ENCODE peak calls at places on chromosome 21, in five cellular contexts. Q is heart right ventricle, Z is Peyer's patch, V is testis, P is cardiac muscle cell. D is an unnamed sample. For H3K36me3 and H3K4me1, the result is how much of the 10 kb centered on the place peaks cover.

GRCh38 chr21:17427831-17428483 is 84.9 kb upstream of the CXADR start:
- DNase-seq in Q (no peak), Z (no peak), V (no peak), P (no peak), D (no peak)

GRCh38 chr21:27371688-27372331 is 404.9 kb upstream of the ADAMTS5 start:
- DNase-seq in Q (no peak), Z (no peak), V (no peak), P (peak), D (no peak)

GRCh38 chr21:29350246-29350779 is 51.6 kb downstream of the BACH1 start:
- DNase-seq in Q (no peak), Z (no peak), V (no peak), P (no peak), D (no peak)

GRCh38 chr21:33042812-33043211 is 17.1 kb downstream of the OLIG2 start:
- DNase-seq in Q (no peak), Z (no peak), V (no peak), P (no peak), D (no peak)

GRCh38 chr21:34202553-34203332 is 129.4 kb downstream of the MRPS6 start:
- DNase-seq in Q (no peak), Z (no peak), V (peak), P (peak), D (no peak)

GRCh38 chr21:39006653-39007417 is 176.4 kb downstream of the PSMG1 start:
- DNase-seq in Q (peak), Z (no peak), V (peak), P (no peak), D (no peak)

GRCh38 chr21:25625036-25625435 is 14.0 kb upstream of the JAM2 start:
- DNase-seq in Q (no peak), Z (no peak), V (peak), P (no peak), D (no peak)

GRCh38 chr21:29436143-29436542 is 137.4 kb downstream of the BACH1 start:
- DNase-seq in Q (peak), Z (peak), V (peak), P (no peak), D (no peak)

GRCh38 chr21:29465528-29465927 is 166.8 kb downstream of the BACH1 start:
- DNase-seq in Q (no peak), Z (no peak), V (no peak), P (no peak), D (no peak)

GRCh38 chr21:39660596-39660995 is 47.9 kb downstream of the B3GALT5 start:
- DNase-seq in Q (peak), Z (no peak), V (peak), P (no peak), D (no peak)

GRCh38 chr21:40847956-40848355 is 998 bp upstream of the DSCAM start:
- DNase-seq in Q (no peak), Z (no peak), V (no peak), P (no peak), D (no peak)

GRCh38 chr21:33924766-33925100 is 9.1 kb upstream of the ATP5PO start:
- DNase-seq in Q (no peak), Z (no peak), V (no peak), P (no peak), D (no peak)

GRCh38 chr21:25836396-25836795 is 101.6 kb downstream of the GABPA start:
- DNase-seq in Q (no peak), Z (no peak), V (no peak), P (no peak), D (no peak)

GRCh38 chr21:31218830-31219608 is 125.0 kb downstream of the TIAM1 start:
- DNase-seq in Q (peak), Z (no peak), V (peak), P (no peak), D (peak)
- H3K4me3 ChIP-seq in Q (no peak), Z (no peak), V (no peak), P (no peak), D (no peak)

DNA sequence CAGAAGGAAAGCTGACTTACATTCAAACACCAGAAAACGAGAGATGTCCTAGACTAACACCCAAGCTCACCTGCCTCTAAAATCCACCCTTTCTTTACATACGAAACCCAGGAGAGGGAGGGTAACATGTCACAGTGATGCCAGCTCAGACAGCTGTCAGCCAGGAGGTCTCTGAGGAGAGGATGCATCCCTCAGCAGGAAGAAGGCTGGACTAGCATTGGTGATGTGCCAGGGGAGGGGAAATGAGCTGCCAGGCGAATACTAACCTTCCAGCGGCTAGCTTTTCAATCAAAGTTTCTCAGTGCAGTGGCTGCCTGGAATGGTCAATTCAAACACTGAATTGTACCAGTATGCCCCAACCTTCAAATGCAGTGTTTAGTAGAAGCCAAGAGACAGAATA is 3.6 kb upstream of the UBE2G2 start:
- DNase-seq in Q (no peak), Z (no peak), V (no peak), P (no peak), D (no peak)
- H3K36me3 ChIP-seq in Q (under half), Z (half or more), V (under half), P (under half), D (under half)

GRCh38 chr21:36768496-36768895 is 69.6 kb downstream of the SIM2 start:
- DNase-seq in Q (no peak), Z (no peak), V (no peak), P (no peak), D (no peak)
- H3K4me1 ChIP-seq in Q (under half), Z (under half), V (under half), P (under half), D (under half)

GRCh38 chr21:41865002-41865777 is 14.0 kb downstream of the PRDM15 start:
- DNase-seq in Q (no peak), Z (no peak), V (no peak), P (no peak), D (no peak)
- H3K4me3 ChIP-seq in Q (no peak), Z (no peak), V (no peak), P (no peak), D (no peak)

GRCh38 chr21:45800339-45801080 is 157.0 kb downstream of the PCBP3 start:
- DNase-seq in Q (no peak), Z (no peak), V (no peak), P (no peak), D (no peak)

GRCh38 chr21:45801989-45802388 is 158.5 kb downstream of the PCBP3 start:
- DNase-seq in Q (no peak), Z (no peak), V (no peak), P (no peak), D (no peak)

GRCh38 chr21:45799765-45800338 is 156.3 kb downstream of the PCBP3 start:
- DNase-seq in Q (no peak), Z (no peak), V (no peak), P (no peak), D (no peak)

GRCh38 chr21:45802425-45802824 is 158.9 kb downstream of the PCBP3 start:
- DNase-seq in Q (no peak), Z (no peak), V (no peak), P (no peak), D (no peak)

DNA sequence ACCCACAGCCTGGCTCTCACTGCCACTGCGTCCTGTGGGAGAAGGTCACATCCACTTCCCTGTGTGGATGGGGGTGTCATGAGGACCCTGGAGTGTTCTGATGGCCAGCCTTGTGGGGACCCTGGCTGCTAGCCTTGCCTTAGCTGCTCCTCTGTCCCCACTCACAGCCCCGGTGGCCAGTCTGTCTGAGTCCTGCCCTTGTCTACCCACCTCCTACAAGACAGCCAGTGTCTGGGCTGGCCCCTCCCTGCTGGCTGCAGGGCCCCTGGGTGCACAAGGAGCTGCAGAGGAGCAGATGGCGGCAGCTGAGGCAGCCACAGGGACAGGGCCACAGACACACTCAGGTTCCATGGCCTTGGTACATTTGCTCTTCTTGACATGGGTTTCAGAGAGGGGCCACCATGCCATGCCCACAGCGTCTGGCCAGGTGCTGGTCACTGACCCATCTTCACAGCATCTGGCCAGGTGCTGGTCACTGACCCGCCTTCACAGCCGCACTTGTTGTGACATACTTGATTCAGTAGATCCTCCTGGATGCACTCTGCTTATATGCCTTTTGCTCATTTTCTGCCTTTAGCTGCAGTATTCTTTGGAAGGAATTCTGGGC is 157.7 kb downstream of the PCBP3 start:
- DNase-seq in Q (no peak), Z (no peak), V (no peak), P (no peak), D (no peak)
- H3K36me3 ChIP-seq in Q (under half), Z (under half), V (under half), P (under half), D (under half)

DNA sequence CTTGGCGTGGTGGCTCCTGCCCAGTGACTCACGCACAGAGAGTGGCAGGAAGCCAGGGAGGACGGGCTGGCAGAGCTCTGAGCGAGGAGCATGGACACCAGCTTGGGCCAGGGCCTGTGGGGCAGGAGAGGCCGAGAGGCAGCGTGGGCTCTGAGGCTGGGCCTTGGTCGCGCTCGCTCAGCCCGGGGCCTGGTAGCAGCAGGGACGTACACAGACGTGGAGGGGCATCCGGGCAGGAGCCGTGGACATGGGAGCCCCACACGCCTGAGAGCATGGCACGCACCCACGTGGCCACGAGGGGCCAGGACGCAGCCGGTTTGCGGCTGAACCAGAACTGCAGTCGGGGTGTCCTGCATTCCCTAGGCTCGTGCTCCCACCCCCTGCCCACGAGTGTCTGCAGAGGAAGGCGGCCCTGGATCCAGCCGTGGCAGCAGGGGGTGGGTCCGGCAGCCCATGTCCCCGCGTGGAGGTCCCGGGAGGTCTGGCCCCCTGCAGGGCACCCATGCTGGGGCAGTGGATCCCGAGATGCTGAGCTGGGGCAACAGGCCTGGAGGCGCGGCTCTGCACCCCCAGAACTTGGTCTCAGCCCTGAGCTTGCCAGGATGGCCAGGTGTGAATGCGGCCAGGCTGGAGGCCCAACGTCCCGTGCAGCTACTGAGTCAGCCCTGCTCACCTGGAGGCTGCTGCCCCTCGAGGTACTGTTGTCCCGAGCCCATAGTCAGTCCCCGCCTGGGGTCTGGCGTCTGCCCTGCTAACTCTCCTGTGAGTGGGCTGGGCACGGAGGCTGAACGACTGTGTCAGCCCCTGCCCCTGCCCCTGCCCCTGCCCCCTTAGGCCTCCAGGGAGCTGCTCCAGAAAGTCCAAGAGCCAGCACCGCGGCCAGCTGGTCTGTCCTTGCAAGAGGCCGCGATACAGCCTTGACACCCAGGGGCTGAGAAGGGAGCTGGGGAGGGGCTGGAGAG is 61.6 kb downstream of the SLX9 start:
- DNase-seq in Q (peak), Z (no peak), V (no peak), P (no peak), D (no peak)
- H3K4me1 ChIP-seq in Q (under half), Z (under half), V (under half), P (under half), D (under half)

DNA sequence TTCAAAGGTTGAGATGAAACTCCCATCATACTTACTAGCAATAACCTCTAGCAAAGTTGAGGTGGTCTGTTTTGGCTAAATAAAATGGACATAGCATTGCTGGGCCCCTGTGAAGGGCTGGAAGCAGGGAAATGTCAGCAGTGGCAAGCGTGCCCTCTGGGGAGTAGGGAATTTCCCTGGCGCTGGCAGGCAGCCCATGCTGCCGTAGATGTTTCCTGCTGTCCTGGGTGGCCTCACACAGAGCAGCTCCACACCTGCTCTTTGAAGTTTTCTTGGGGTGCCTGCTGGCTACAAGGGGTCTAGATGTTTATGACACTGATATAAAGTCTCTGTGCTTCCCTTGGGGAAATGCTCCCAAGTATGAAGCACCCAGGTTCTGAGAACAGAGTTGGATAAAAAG is 30.2 kb downstream of the ADARB1 start:
- DNase-seq in Q (peak), Z (no peak), V (peak), P (no peak), D (no peak)
- H3K4me3 ChIP-seq in Q (no peak), Z (no peak), V (no peak), P (no peak), D (no peak)